ENCODE peak calls at places on chromosomes 1 and 21, in five cellular contexts. D, X, O, J and F are unnamed samples.
A peak's percentile ranks its signal among the peaks of the same experiment; 100 is the strongest.

GRCh38 chr1:64898107-64898861 is 68.1 kb downstream of the JAK1 start:
- DNase-seq in D (peak; percentile 99), X (peak; percentile 96), O (peak; percentile 94), J (no peak), F (peak; percentile 65)

GRCh38 chr1:244050835-244051444 is at the start of gene ZBTB18:
- DNase-seq in D (peak; percentile 57), X (peak; percentile 21), O (no peak), J (peak; percentile 69), F (no peak)

GRCh38 chr1:32899586-32900296 is 1.4 kb downstream of the TMEM54 start:
- DNase-seq in D (no peak), X (no peak), O (no peak), J (no peak), F (no peak)

GRCh38 chr21:36169465-36170128 is 13.0 kb downstream of the DOP1B start:
- DNase-seq in D (no peak), X (no peak), O (no peak), J (no peak), F (no peak)

GRCh38 chr1:51953079-51953478 is 37.4 kb downstream of the RAB3B start:
- DNase-seq in D (no peak), X (no peak), O (no peak), J (no peak), F (no peak)

GRCh38 chr1:44621841-44622286 is 52.4 kb downstream of the TMEM53 start:
- DNase-seq in D (peak; percentile 62), X (no peak), O (no peak), J (no peak), F (no peak)

GRCh38 chr1:9822897-9823692 is 670 bp downstream of the CLSTN1 start:
- DNase-seq in D (peak; percentile 60), X (peak; percentile 31), O (no peak), J (peak; percentile 59), F (peak; percentile 41)

GRCh38 chr1:205472737-205473565 is 17.1 kb upstream of the BLACAT1 start:
- DNase-seq in D (no peak), X (no peak), O (no peak), J (no peak), F (no peak)

GRCh38 chr1:179079113-179079761 is 2.6 kb upstream of the TOR3A start:
- DNase-seq in D (peak; percentile 90), X (peak; percentile 75), O (peak; percentile 56), J (peak; percentile 77), F (peak; percentile 89)

GRCh38 chr21:34928637-34929036 is 120.5 kb downstream of the RUNX1 start:
- DNase-seq in D (no peak), X (no peak), O (no peak), J (no peak), F (no peak)

GRCh38 chr1:60510162-60510561 is 436.6 kb upstream of the C1orf87 start:
- DNase-seq in D (no peak), X (peak; percentile 56), O (no peak), J (no peak), F (no peak)

GRCh38 chr1:30675761-30676160 is 47.6 kb downstream of the MATN1 start:
- DNase-seq in D (peak; percentile 84), X (peak; percentile 66), O (no peak), J (no peak), F (no peak)

GRCh38 chr1:6962390-6962955 is 177.2 kb downstream of the CAMTA1 start:
- DNase-seq in D (no peak), X (no peak), O (peak; percentile 80), J (peak; percentile 99), F (peak; percentile 67)

GRCh38 chr1:28343405-28343804 is 14.6 kb downstream of the MED18 start:
- DNase-seq in D (peak; percentile 30), X (peak; percentile 74), O (no peak), J (no peak), F (no peak)

GRCh38 chr1:161932668-161933067 is 91.0 kb downstream of the OLFML2B start:
- DNase-seq in D (no peak), X (no peak), O (no peak), J (no peak), F (no peak)

GRCh38 chr1:85984677-85985076 is 171.9 kb downstream of the COL24A1 start:
- DNase-seq in D (no peak), X (no peak), O (no peak), J (no peak), F (no peak)

GRCh38 chr1:234701737-234702341 is 91.9 kb upstream of the IRF2BP2 start:
- DNase-seq in D (no peak), X (no peak), O (no peak), J (no peak), F (no peak)

GRCh38 chr1:95309031-95309459 is 75.0 kb downstream of the RWDD3 start:
- DNase-seq in D (peak; percentile 57), X (peak; percentile 66), O (peak; percentile 42), J (peak; percentile 80), F (no peak)

GRCh38 chr21:27339902-27340301 is 373.0 kb upstream of the ADAMTS5 start:
- DNase-seq in D (no peak), X (no peak), O (no peak), J (no peak), F (no peak)

GRCh38 chr1:178870944-178871343 is at the start of gene ANGPTL1:
- DNase-seq in D (peak; percentile 61), X (no peak), O (no peak), J (peak; percentile 40), F (no peak)

GRCh38 chr1:115768549-115768948 is at the start of gene CASQ2:
- DNase-seq in D (no peak), X (no peak), O (no peak), J (peak; percentile 16), F (no peak)

GRCh38 chr1:58794585-58794984 is 10.7 kb upstream of the JUN start:
- DNase-seq in D (no peak), X (no peak), O (no peak), J (no peak), F (no peak)

GRCh38 chr1:202007703-202008489 is 2.5 kb upstream of the ELF3 start:
- DNase-seq in D (no peak), X (peak; percentile 91), O (peak; percentile 75), J (no peak), F (no peak)

DNA sequence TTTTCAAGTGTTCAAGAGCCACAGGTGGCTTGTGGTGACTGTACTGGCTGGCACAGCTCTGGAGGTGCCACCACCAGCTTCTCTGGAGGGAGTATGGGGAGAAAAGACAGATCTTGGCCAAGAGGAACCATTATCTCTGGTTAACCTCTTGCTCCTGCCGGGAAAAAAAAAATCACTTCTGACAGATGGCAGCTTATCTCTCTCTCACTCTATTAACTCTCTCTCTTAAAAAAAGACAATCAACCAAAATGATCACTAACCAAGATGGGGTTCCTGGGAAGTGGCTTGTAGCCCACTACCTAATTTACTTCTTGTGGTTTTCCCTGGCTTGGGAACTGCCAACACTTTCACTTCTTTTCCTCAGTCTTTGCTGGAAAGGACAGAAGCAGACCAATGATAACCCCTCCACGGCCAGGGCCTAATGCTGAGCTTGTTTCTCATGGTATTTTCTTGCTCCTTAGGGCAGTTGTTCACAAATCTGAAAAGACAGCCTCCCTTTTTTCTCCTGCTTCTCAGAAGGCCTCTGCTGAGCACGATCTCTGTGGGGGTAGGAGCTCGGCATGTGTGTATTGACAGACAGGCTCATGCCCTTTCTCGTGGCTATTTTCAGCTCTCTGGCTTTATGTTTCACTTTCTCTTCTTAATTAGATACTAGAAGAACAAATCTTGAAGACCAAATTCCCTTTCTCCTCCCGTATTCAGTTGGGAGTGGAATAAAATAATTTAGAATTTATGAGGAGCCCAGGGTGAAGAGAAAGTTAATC is 950 bp upstream of the RIIAD1 start:
- DNase-seq in D (peak; percentile 18), X (no peak), O (no peak), J (no peak), F (peak; percentile 87)
- TF ChIP-seq EZH2 in D (no peak), X (no peak), O (no peak), J (no peak), F (no peak)

DNA sequence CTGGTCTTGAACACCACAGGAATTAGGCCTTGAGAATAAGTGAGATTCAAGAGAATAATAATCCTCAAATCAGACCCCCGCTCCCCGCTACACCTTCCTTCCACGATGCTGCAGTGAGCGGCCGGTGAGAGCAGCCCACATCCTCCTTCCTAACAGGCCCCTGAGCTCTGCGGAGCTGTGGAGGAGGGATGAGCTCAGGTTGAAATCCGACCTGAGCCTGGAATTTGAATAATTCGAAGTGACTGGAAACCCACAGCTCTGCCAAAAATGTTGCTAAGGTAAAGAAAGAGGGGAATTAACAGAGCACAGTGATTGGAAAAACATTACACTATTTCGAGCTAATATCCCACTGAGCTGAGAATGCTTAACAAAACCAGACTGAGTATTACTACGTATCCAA is 90.0 kb downstream of the URB2 start:
- DNase-seq in D (no peak), X (peak; percentile 24), O (no peak), J (peak; percentile 51), F (no peak)
- TF ChIP-seq EZH2phosphoT487 in D (no peak), X (no peak), O (no peak), J (no peak), F (no peak)

GRCh38 chr1:90723561-90724108 is 6.5 kb upstream of the BARHL2 start:
- DNase-seq in D (peak; percentile 21), X (no peak), O (no peak), J (peak; percentile 82), F (peak; percentile 29)

GRCh38 chr1:90721210-90722194 is 4.4 kb upstream of the BARHL2 start:
- DNase-seq in D (peak; percentile 76), X (peak; percentile 83), O (peak; percentile 52), J (peak; percentile 91), F (peak; percentile 75)

GRCh38 chr1:90724361-90724760 is 7.3 kb upstream of the BARHL2 start:
- DNase-seq in D (no peak), X (no peak), O (no peak), J (no peak), F (no peak)

GRCh38 chr1:90724926-90725325 is 7.8 kb upstream of the BARHL2 start:
- DNase-seq in D (no peak), X (no peak), O (no peak), J (peak; percentile 45), F (no peak)

DNA sequence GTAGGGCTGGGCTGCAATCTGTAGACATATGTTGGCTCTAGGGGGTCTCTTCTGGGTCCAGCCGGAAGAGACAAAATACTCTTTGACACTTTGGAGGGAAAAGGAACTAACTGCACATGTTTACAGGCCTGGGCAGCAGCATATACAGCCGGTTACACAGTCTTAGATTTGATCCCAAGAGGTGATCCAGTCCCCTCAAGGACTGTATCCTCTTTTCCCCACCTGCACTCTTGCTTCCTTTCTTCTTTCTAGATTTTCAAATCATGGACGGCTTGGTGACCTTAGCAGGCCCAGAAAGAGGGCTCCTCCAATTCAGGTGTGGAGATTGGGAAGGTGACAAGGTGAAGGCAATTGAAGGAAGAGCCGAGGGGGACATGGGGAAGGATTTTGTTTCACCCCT is 5.8 kb upstream of the BARHL2 start:
- DNase-seq in D (no peak), X (no peak), O (no peak), J (no peak), F (no peak)
- H3K9ac ChIP-seq in D (no peak overlapping the region), X (no peak overlapping the region), O (no peak overlapping the region), J (no peak overlapping the region), F (no peak overlapping the region)

DNA sequence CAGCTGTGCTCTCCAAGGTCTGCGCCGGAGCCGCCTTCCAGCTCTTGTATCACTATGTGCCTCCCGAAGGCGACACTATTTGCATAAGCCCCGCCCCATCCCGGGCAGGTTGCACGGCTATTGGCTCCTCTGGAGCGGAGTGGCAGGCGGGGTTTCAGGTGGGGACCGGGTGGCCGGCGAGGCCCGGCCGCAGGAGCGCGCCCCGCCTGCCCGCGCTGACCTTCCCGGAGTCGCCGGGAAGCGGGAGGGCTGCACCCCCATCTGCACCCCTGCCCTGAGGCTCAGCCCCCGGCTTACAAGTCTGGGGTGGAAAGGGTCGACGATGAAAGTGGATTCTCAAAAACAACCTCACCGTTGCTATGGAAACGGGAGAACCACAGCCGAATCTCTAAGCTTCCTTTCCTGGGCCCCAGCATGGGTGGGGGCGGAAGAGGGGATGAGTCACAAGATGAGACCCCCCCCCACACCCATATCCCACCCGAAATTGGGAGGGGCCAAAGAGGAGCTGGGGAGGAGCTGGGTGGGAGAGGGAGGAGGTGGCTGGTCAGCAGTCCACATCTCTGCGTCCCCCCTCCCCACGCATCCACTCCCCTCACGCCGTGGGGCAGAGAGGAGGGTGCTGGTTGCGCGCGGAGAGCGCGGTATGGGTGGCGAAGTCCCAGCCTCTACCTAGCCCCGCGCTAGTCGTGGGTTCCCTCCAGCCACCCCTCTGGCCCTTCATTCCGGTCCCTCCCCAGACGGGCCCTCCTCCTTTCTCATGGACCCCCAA is at the start of gene HPCAL4:
- DNase-seq in D (peak; percentile 87), X (peak; percentile 84), O (peak; percentile 74), J (peak; percentile 99), F (peak; percentile 96)
- TF ChIP-seq EZH2 in D (peak; percentile 88), X (no peak), O (no peak), J (peak; percentile 18), F (no peak)